ENCODE peak calls at places on chromosomes 7 and 10, in seven cellular contexts. J is cardiac fibroblast; I is CD8-positive, alpha-beta T cell; X is CD4-positive, alpha-beta memory T cell; R is GM23248; W is fibroblast of pulmonary artery; F is HFF-Myc. U is an unnamed sample.

GRCh38 chr7:9083837-9084236 is 650.4 kb downstream of the NXPH1 start:
- DNase-seq in X (no peak), R (no peak), F (no peak), W (no peak), I (no peak), J (no peak), U (no peak)

GRCh38 chr7:38476764-38477163 is 154.4 kb downstream of the AMPH start:
- DNase-seq in R (no peak), J (no peak), F (no peak), X (no peak), I (no peak), W (no peak), U (no peak)

GRCh38 chr7:73820013-73820412 is 10.8 kb upstream of the CLDN4 start:
- DNase-seq in J (no peak), F (no peak), W (no peak), I (no peak), X (no peak), R (no peak), U (no peak)

GRCh38 chr7:29412912-29413311 is 150.7 kb upstream of the PRR15 start:
- DNase-seq in J (peak), R (peak), X (no peak), F (no peak), I (no peak), W (no peak), U (no peak)

GRCh38 chr7:118872568-118872967 is 648.1 kb downstream of the ANKRD7 start:
- DNase-seq in W (no peak), I (no peak), X (no peak), R (no peak), F (no peak), J (no peak), U (no peak)

GRCh38 chr10:49735161-49735560 is 27.0 kb downstream of the OGDHL start:
- DNase-seq in F (no peak), W (no peak), X (no peak), I (no peak), J (no peak), R (no peak), U (no peak)

GRCh38 chr7:111730476-111731300 is 168.4 kb upstream of the IMMP2L start:
- DNase-seq in R (peak), X (no peak), J (peak), W (peak), I (no peak), F (no peak), U (peak)

GRCh38 chr10:103890194-103890658 is 27.8 kb downstream of the STN1 start:
- DNase-seq in J (peak), F (no peak), X (no peak), I (no peak), W (peak), R (peak), U (no peak)

GRCh38 chr10:28253174-28253783 is 49.6 kb downstream of the MPP7 start:
- DNase-seq in R (peak), J (no peak), F (no peak), X (no peak), I (no peak), W (no peak), U (no peak)

GRCh38 chr7:140397784-140398750 is at the start of gene SLC37A3:
- DNase-seq in J (peak), F (no peak), R (peak), X (peak), W (peak), I (peak), U (peak)

GRCh38 chr7:37732253-37732652 is 48.7 kb downstream of the GPR141 start:
- DNase-seq in X (no peak), W (peak), I (no peak), F (no peak), R (peak), J (peak), U (peak)

GRCh38 chr7:19707240-19707639 is 1.6 kb downstream of the POLR1F start:
- DNase-seq in F (no peak), X (no peak), J (peak), I (no peak), W (peak), R (peak), U (no peak)

GRCh38 chr7:102469351-102469971 is 4.7 kb downstream of the LRWD1 start:
- DNase-seq in R (no peak), J (no peak), F (no peak), X (no peak), W (no peak), I (no peak), U (no peak)

GRCh38 chr7:12581897-12582296 is 11.4 kb downstream of the SCIN start:
- DNase-seq in J (peak), I (no peak), R (peak), F (no peak), W (no peak), X (no peak), U (no peak)

GRCh38 chr7:128115326-128115820 is 84.1 kb upstream of the LRRC4 start:
- DNase-seq in J (peak), R (peak), X (no peak), I (no peak), W (no peak), F (no peak), U (no peak)

GRCh38 chr7:12834782-12835181 is 147.3 kb downstream of the ARL4A start:
- DNase-seq in F (no peak), R (no peak), J (no peak), W (no peak), I (no peak), X (no peak), U (no peak)

GRCh38 chr10:124696446-124697392 is 47.5 kb downstream of the FAM53B start:
- DNase-seq in R (no peak), J (no peak), F (no peak), X (peak), W (no peak), I (no peak), U (no peak)

GRCh38 chr10:71528371-71529202 is 131.9 kb downstream of the CDH23 start:
- DNase-seq in J (no peak), X (no peak), R (no peak), I (no peak), F (no peak), W (no peak), U (no peak)

GRCh38 chr10:92208736-92209135 is 82.1 kb downstream of the CPEB3 start:
- DNase-seq in R (peak), I (no peak), J (peak), X (no peak), F (no peak), W (peak), U (no peak)

GRCh38 chr10:69774596-69774995 is 27.1 kb upstream of the COL13A1 start:
- DNase-seq in R (no peak), I (no peak), X (no peak), J (no peak), W (no peak), F (no peak), U (no peak)
- H3K4me3 ChIP-seq in R (no peak), I (no peak), X (no peak), J (no peak), W (no peak), F (no peak), U (no peak)

GRCh38 chr7:30775992-30776391 is 4.8 kb downstream of the MINDY4 start:
- DNase-seq in X (no peak), J (no peak), R (no peak), I (no peak), F (no peak), W (no peak), U (no peak)

GRCh38 chr7:30776971-30777370 is 5.8 kb downstream of the MINDY4 start:
- DNase-seq in F (no peak), W (no peak), J (no peak), X (no peak), R (no peak), I (no peak), U (no peak)

GRCh38 chr7:30780909-30781308 is 9.7 kb downstream of the MINDY4 start:
- DNase-seq in X (no peak), R (no peak), J (no peak), F (no peak), W (no peak), I (no peak), U (no peak)

GRCh38 chr7:30779574-30779973 is 8.4 kb downstream of the MINDY4 start:
- DNase-seq in F (no peak), X (no peak), W (no peak), J (no peak), R (no peak), I (no peak), U (no peak)

GRCh38 chr7:30778246-30779025 is 7.2 kb downstream of the MINDY4 start:
- DNase-seq in J (peak), F (peak), I (no peak), R (peak), X (no peak), W (peak), U (no peak)
- H3K4me3 ChIP-seq in J (no peak), F (peak), I (no peak), R (no peak), X (no peak), W (no peak), U (no peak)

GRCh38 chr7:94511763-94512162 is 2.2 kb downstream of the CASD1 start:
- DNase-seq in F (no peak), J (no peak), I (no peak), X (no peak), W (no peak), R (no peak), U (no peak)
- H3K4me3 ChIP-seq in F (no peak), J (no peak), I (no peak), X (no peak), W (no peak), R (no peak), U (no peak)

DNA sequence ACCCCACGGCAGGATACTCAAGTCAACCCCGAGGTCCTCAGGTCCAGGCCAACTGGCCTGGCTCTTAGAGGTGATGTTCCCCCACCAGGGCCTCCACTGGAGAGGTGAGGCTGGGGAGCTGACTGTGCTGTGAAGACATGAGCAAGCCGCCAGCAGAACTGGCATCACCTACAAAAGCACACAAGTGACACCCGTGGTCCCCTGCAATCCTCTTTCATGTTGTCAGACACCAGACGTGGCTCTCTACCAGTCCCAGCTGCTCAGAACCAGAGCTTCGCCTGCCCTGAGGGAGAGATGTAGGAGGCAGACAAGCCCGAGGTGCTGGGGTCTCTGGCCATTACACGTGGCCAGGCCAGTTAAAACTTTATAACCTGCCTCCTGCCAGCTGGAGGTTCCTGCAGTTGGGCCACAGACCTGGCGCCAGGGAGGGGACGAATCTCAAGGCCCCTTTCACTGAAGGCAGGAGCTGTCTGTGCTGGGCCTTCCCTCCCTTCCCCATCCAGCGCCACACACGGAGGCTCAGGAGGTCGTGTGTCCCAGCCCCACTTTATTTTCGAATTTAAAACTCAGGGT is 2.2 kb downstream of the COMTD1 start:
- DNase-seq in R (peak), J (no peak), W (no peak), X (no peak), F (no peak), I (peak), U (no peak)
- H3K4me3 ChIP-seq in R (no peak), J (no peak), W (no peak), X (peak), F (peak), I (peak), U (peak)

DNA sequence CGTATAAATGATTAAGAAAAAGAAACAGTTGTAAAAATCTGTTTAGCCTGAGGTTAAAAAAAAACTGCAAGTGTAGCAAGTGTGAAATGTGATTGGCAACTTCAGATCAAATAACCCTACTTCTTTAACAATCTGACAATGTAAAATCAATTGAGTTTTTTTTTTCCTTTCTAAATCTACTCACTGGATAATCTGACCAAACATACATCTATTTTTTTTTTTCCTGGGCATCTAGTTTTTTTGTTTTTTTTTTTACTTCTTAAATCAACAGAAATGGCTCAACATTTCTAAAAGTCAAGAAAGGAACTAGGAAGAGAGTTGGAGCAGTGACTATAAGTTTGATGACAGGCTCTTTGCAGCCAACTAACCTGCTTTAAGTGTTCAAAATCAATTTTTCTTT is 1.4 kb downstream of the ARL3 start:
- DNase-seq in W (no peak), X (no peak), J (no peak), I (no peak), F (no peak), R (peak), U (no peak)
- H3K4me3 ChIP-seq in W (peak), X (peak), J (peak), I (peak), F (peak), R (peak), U (peak)

GRCh38 chr7:21947056-21947455 is 1.4 kb upstream of the CDCA7L start:
- DNase-seq in F (no peak), I (no peak), J (no peak), X (no peak), R (no peak), W (no peak), U (peak)

GRCh38 chr7:21948887-21949469 is 3.3 kb upstream of the CDCA7L start:
- DNase-seq in R (no peak), I (no peak), X (no peak), J (no peak), F (no peak), W (no peak), U (no peak)

GRCh38 chr7:21946228-21946709 is 570 bp upstream of the CDCA7L start:
- DNase-seq in R (peak), X (no peak), I (no peak), F (no peak), W (no peak), J (no peak), U (no peak)

GRCh38 chr7:21948364-21948763 is 2.7 kb upstream of the CDCA7L start:
- DNase-seq in J (no peak), I (no peak), R (no peak), W (no peak), X (no peak), F (no peak), U (no peak)

DNA sequence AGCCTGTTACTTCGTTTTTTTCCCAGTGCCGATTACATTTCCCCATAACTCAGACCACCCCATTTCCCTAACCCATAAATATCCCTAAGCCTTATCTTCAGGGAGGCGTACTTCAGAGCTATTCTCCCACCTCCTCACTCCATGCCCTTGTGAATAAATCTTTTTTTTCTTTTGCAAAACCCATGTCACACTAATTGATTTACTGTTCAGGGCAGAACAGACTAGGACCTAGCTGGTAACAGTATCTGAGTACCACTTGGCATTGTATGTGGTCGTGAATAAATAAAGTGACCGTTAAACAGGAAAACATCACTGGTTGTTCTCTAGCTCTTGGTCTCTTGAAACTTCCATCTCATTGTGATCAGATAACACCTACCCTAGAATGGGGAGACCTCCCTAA is 3.8 kb upstream of the CDCA7L start:
- DNase-seq in X (no peak), F (no peak), I (no peak), J (no peak), W (no peak), R (no peak), U (no peak)
- H3K4me3 ChIP-seq in X (no peak), F (no peak), I (no peak), J (no peak), W (no peak), R (no peak), U (no peak)

U was measured in Jurkat, Clone E6-1.